ENCODE peak calls at places on chromosome 20, in five cellular contexts. One of them, this sample, is unnamed.

GRCh38 chr20:50100552-50100951 is 12.4 kb downstream of the UBE2V1 start:
- DNase-seq in fibroblast of mammary gland: no peak
- DNase-seq in omental fat pad: no peak
- DNase-seq in M059J: no peak
- DNase-seq in activated CD8-positive, alpha-beta memory T cell treated with anti-CD3 and anti-CD28 coated beads for 24 hours: no peak
- DNase-seq in this sample: no peak

GRCh38 chr20:57403216-57403615 is 12.0 kb downstream of the RBM38 start:
- DNase-seq in activated CD8-positive, alpha-beta memory T cell treated with anti-CD3 and anti-CD28 coated beads for 24 hours: no peak
- DNase-seq in M059J: no peak
- DNase-seq in fibroblast of mammary gland: no peak
- DNase-seq in omental fat pad: no peak
- DNase-seq in this sample: no peak

GRCh38 chr20:56909918-56910714 is 281.0 kb downstream of the TFAP2C start:
- DNase-seq in activated CD8-positive, alpha-beta memory T cell treated with anti-CD3 and anti-CD28 coated beads for 24 hours: no peak
- DNase-seq in fibroblast of mammary gland: no peak
- DNase-seq in M059J: no peak
- DNase-seq in omental fat pad: no peak
- DNase-seq in this sample: no peak

GRCh38 chr20:6644818-6645620 is 122.5 kb upstream of the BMP2 start:
- DNase-seq in M059J: no peak
- DNase-seq in omental fat pad: no peak
- DNase-seq in activated CD8-positive, alpha-beta memory T cell treated with anti-CD3 and anti-CD28 coated beads for 24 hours: no peak
- DNase-seq in fibroblast of mammary gland: no peak
- DNase-seq in this sample: no peak

GRCh38 chr20:21505161-21505809 is 8.6 kb downstream of the NKX2-2 start:
- DNase-seq in omental fat pad: peak
- DNase-seq in fibroblast of mammary gland: peak
- DNase-seq in M059J: peak
- DNase-seq in activated CD8-positive, alpha-beta memory T cell treated with anti-CD3 and anti-CD28 coated beads for 24 hours: peak
- DNase-seq in this sample: peak

GRCh38 chr20:10671850-10672578 is 1.8 kb downstream of the JAG1 start:
- DNase-seq in omental fat pad: no peak
- DNase-seq in activated CD8-positive, alpha-beta memory T cell treated with anti-CD3 and anti-CD28 coated beads for 24 hours: no peak
- DNase-seq in fibroblast of mammary gland: peak
- DNase-seq in M059J: peak
- DNase-seq in this sample: no peak

GRCh38 chr20:23451956-23452487 is 654 bp downstream of the CST11 start:
- DNase-seq in M059J: peak
- DNase-seq in activated CD8-positive, alpha-beta memory T cell treated with anti-CD3 and anti-CD28 coated beads for 24 hours: no peak
- DNase-seq in omental fat pad: no peak
- DNase-seq in fibroblast of mammary gland: no peak
- DNase-seq in this sample: no peak

GRCh38 chr20:42886046-42886445 is 303.7 kb downstream of the PTPRT start:
- DNase-seq in fibroblast of mammary gland: no peak
- DNase-seq in activated CD8-positive, alpha-beta memory T cell treated with anti-CD3 and anti-CD28 coated beads for 24 hours: no peak
- DNase-seq in M059J: no peak
- DNase-seq in omental fat pad: no peak
- DNase-seq in this sample: no peak

GRCh38 chr20:1888796-1889463 is 6.3 kb upstream of the SIRPA start:
- DNase-seq in activated CD8-positive, alpha-beta memory T cell treated with anti-CD3 and anti-CD28 coated beads for 24 hours: no peak
- DNase-seq in M059J: peak
- DNase-seq in fibroblast of mammary gland: peak
- DNase-seq in omental fat pad: no peak
- DNase-seq in this sample: no peak

GRCh38 chr20:63116412-63117106 is 99.4 kb downstream of the YTHDF1 start:
- DNase-seq in fibroblast of mammary gland: no peak
- DNase-seq in M059J: no peak
- DNase-seq in activated CD8-positive, alpha-beta memory T cell treated with anti-CD3 and anti-CD28 coated beads for 24 hours: no peak
- DNase-seq in omental fat pad: no peak
- DNase-seq in this sample: no peak

GRCh38 chr20:17295151-17295726 is 68.4 kb downstream of the PCSK2 start:
- DNase-seq in omental fat pad: no peak
- DNase-seq in activated CD8-positive, alpha-beta memory T cell treated with anti-CD3 and anti-CD28 coated beads for 24 hours: no peak
- DNase-seq in M059J: no peak
- DNase-seq in fibroblast of mammary gland: no peak
- DNase-seq in this sample: no peak

GRCh38 chr20:11001767-11002540 is 328.2 kb upstream of the JAG1 start:
- DNase-seq in fibroblast of mammary gland: peak
- DNase-seq in activated CD8-positive, alpha-beta memory T cell treated with anti-CD3 and anti-CD28 coated beads for 24 hours: no peak
- DNase-seq in omental fat pad: no peak
- DNase-seq in M059J: peak
- DNase-seq in this sample: no peak

GRCh38 chr20:41316602-41317535 is 662 bp downstream of the ZHX3 start:
- DNase-seq in activated CD8-positive, alpha-beta memory T cell treated with anti-CD3 and anti-CD28 coated beads for 24 hours: peak
- DNase-seq in omental fat pad: peak
- DNase-seq in M059J: peak
- DNase-seq in fibroblast of mammary gland: peak
- DNase-seq in this sample: peak

GRCh38 chr20:63332488-63333240 is 28.5 kb downstream of the CHRNA4 start:
- DNase-seq in activated CD8-positive, alpha-beta memory T cell treated with anti-CD3 and anti-CD28 coated beads for 24 hours: no peak
- DNase-seq in omental fat pad: no peak
- DNase-seq in M059J: no peak
- DNase-seq in fibroblast of mammary gland: no peak
- DNase-seq in this sample: no peak

GRCh38 chr20:62921119-62921687 is 5.1 kb downstream of the DIDO1 start:
- DNase-seq in omental fat pad: no peak
- DNase-seq in activated CD8-positive, alpha-beta memory T cell treated with anti-CD3 and anti-CD28 coated beads for 24 hours: peak
- DNase-seq in fibroblast of mammary gland: peak
- DNase-seq in M059J: peak
- DNase-seq in this sample: no peak

GRCh38 chr20:62667530-62668440 is 25.5 kb downstream of the SLCO4A1 start:
- DNase-seq in fibroblast of mammary gland: no peak
- DNase-seq in omental fat pad: no peak
- DNase-seq in M059J: no peak
- DNase-seq in activated CD8-positive, alpha-beta memory T cell treated with anti-CD3 and anti-CD28 coated beads for 24 hours: no peak
- DNase-seq in this sample: no peak

GRCh38 chr20:409697-410559 is 1.8 kb downstream of the RBCK1 start:
- DNase-seq in omental fat pad: no peak
- DNase-seq in activated CD8-positive, alpha-beta memory T cell treated with anti-CD3 and anti-CD28 coated beads for 24 hours: no peak
- DNase-seq in fibroblast of mammary gland: no peak
- DNase-seq in M059J: no peak
- DNase-seq in this sample: no peak

GRCh38 chr20:52102126-52102525 is 89.5 kb downstream of the ZFP64 start:
- DNase-seq in omental fat pad: no peak
- DNase-seq in M059J: no peak
- DNase-seq in activated CD8-positive, alpha-beta memory T cell treated with anti-CD3 and anti-CD28 coated beads for 24 hours: no peak
- DNase-seq in fibroblast of mammary gland: no peak
- DNase-seq in this sample: no peak

GRCh38 chr20:46400828-46401477 is 5.5 kb downstream of the ELMO2 start:
- DNase-seq in omental fat pad: no peak
- DNase-seq in fibroblast of mammary gland: peak
- DNase-seq in M059J: no peak
- DNase-seq in activated CD8-positive, alpha-beta memory T cell treated with anti-CD3 and anti-CD28 coated beads for 24 hours: no peak
- DNase-seq in this sample: no peak

GRCh38 chr20:11193241-11193640 is 519.4 kb upstream of the JAG1 start:
- DNase-seq in omental fat pad: no peak
- DNase-seq in M059J: peak
- DNase-seq in activated CD8-positive, alpha-beta memory T cell treated with anti-CD3 and anti-CD28 coated beads for 24 hours: no peak
- DNase-seq in fibroblast of mammary gland: peak
- DNase-seq in this sample: no peak

GRCh38 chr20:11777387-11777786 is 140.3 kb upstream of the BTBD3 start:
- DNase-seq in fibroblast of mammary gland: no peak
- DNase-seq in activated CD8-positive, alpha-beta memory T cell treated with anti-CD3 and anti-CD28 coated beads for 24 hours: no peak
- DNase-seq in omental fat pad: no peak
- DNase-seq in M059J: no peak
- DNase-seq in this sample: no peak

GRCh38 chr20:25018425-25018824 is 25.9 kb upstream of the APMAP start:
- DNase-seq in fibroblast of mammary gland: no peak
- DNase-seq in omental fat pad: no peak
- DNase-seq in activated CD8-positive, alpha-beta memory T cell treated with anti-CD3 and anti-CD28 coated beads for 24 hours: no peak
- DNase-seq in M059J: no peak
- DNase-seq in this sample: peak